ENCODE peak calls at places on chromosomes 12 and 14, in five cellular contexts. G is NCI-H2029 treated with DMSO at 0.1 percent for 48 hours, H is WTC11, B is fibroblast of villous mesenchyme, F is endothelial cell. U is an unnamed sample.
A peak's percentile ranks its signal among the peaks of the same experiment; 100 is the strongest.

GRCh38 chr12:49706351-49707126 is 666 bp downstream of the FMNL3 start:
- DNase-seq in G (no peak), H (peak; percentile 41), B (peak; percentile 50), F (peak; percentile 57), U (no peak)

GRCh38 chr14:78448483-78449094 is 278.4 kb downstream of the NRXN3 start:
- DNase-seq in G (no peak), H (peak; percentile 80), B (peak; percentile 1), F (peak; percentile 73), U (peak; percentile 32)

GRCh38 chr14:104206281-104206904 is 68.0 kb downstream of the KIF26A start:
- DNase-seq in G (no peak), H (no peak), B (no peak), F (no peak), U (no peak)

GRCh38 chr12:13153180-13153579 is 43.3 kb upstream of the EMP1 start:
- DNase-seq in G (no peak), H (no peak), B (no peak), F (no peak), U (no peak)

GRCh38 chr12:6465467-6466183 is 4.9 kb downstream of the VAMP1 start:
- DNase-seq in G (peak; percentile 66), H (peak; percentile 52), B (peak; percentile 78), F (peak; percentile 70), U (peak; percentile 75)

GRCh38 chr14:90760055-90760444 is 56.2 kb downstream of the TTC7B start:
- DNase-seq in G (no peak), H (no peak), B (no peak), F (no peak), U (no peak)

GRCh38 chr14:32933623-32933942 is 5.1 kb upstream of the NPAS3 start:
- DNase-seq in G (no peak), H (peak; percentile 45), B (peak; percentile 18), F (no peak), U (no peak)

GRCh38 chr12:15163001-15163400 is 58.2 kb downstream of the RERG start:
- DNase-seq in G (no peak), H (no peak), B (no peak), F (no peak), U (no peak)

GRCh38 chr14:79544671-79545070 is 666.6 kb downstream of the DIO2 start:
- DNase-seq in G (no peak), H (no peak), B (no peak), F (no peak), U (no peak)

GRCh38 chr12:53328043-53328435 is 6.6 kb upstream of the AAAS start:
- DNase-seq in G (no peak), H (peak; percentile 70), B (no peak), F (peak; percentile 41), U (no peak)

GRCh38 chr12:90543393-90543792 is 411.6 kb downstream of the CCER1 start:
- DNase-seq in G (no peak), H (no peak), B (no peak), F (no peak), U (peak; percentile 2)

GRCh38 chr14:104135121-104135903 is 3.1 kb upstream of the KIF26A start:
- DNase-seq in G (no peak), H (peak; percentile 87), B (no peak), F (peak; percentile 70), U (no peak)

GRCh38 chr14:24982472-24983155 is 67.3 kb downstream of the STXBP6 start:
- DNase-seq in G (peak; percentile 87), H (no peak), B (peak; percentile 98), F (no peak), U (peak; percentile 10)

GRCh38 chr14:86575141-86575540 is 1045.2 kb downstream of the FLRT2 start:
- DNase-seq in G (no peak), H (no peak), B (no peak), F (no peak), U (no peak)

GRCh38 chr14:90607141-90607540 is 209.1 kb downstream of the TTC7B start:
- DNase-seq in G (no peak), H (no peak), B (no peak), F (no peak), U (no peak)

GRCh38 chr12:106758349-106758951 is 16.0 kb upstream of the RIC8B start:
- DNase-seq in G (no peak), H (no peak), B (no peak), F (no peak), U (no peak)

GRCh38 chr12:20808521-20808920 is 2.0 kb upstream of the SLCO1B3 start:
- DNase-seq in G (no peak), H (no peak), B (no peak), F (no peak), U (no peak)

GRCh38 chr12:4355843-4356327 is 23.6 kb downstream of the FGF23 start:
- DNase-seq in G (no peak), H (peak; percentile 95), B (peak; percentile 11), F (peak; percentile 70), U (peak; percentile 47)

GRCh38 chr12:49297695-49298060 is 2.7 kb downstream of the PRPH start:
- DNase-seq in G (no peak), H (no peak), B (no peak), F (no peak), U (no peak)

GRCh38 chr12:113373966-113374365 is 15.6 kb downstream of the PLBD2 start:
- DNase-seq in G (no peak), H (no peak), B (no peak), F (no peak), U (peak; percentile 10)

GRCh38 chr12:41008472-41008871 is 179.6 kb upstream of the PDZRN4 start:
- DNase-seq in G (no peak), H (no peak), B (no peak), F (no peak), U (no peak)

GRCh38 chr12:72901685-72902084 is 629.5 kb downstream of the TRHDE start:
- DNase-seq in G (no peak), H (no peak), B (no peak), F (no peak), U (no peak)

GRCh38 chr14:95204705-95205104 is 47.4 kb upstream of the DICER1 start:
- DNase-seq in G (peak; percentile 32), H (no peak), B (no peak), F (no peak), U (no peak)

GRCh38 chr12:62701492-62701891 is 233.5 kb downstream of the PPM1H start:
- DNase-seq in G (no peak), H (no peak), B (no peak), F (no peak), U (no peak)

GRCh38 chr12:11827096-11827841 is 177.8 kb downstream of the ETV6 start:
- DNase-seq in G (no peak), H (peak; percentile 38), B (peak; percentile 64), F (no peak), U (peak; percentile 29)

GRCh38 chr12:70576341-70577282 is 60.6 kb downstream of the PTPRB start:
- DNase-seq in G (peak; percentile 34), H (no peak), B (peak; percentile 83), F (no peak), U (peak; percentile 81)

GRCh38 chr14:63492391-63492790 is 50.8 kb downstream of the PPP2R5E start:
- DNase-seq in G (no peak), H (no peak), B (peak; percentile 44), F (no peak), U (peak; percentile 94)

GRCh38 chr12:116955382-116956021 is 44.8 kb downstream of the FBXW8 start:
- DNase-seq in G (peak; percentile 31), H (no peak), B (peak; percentile 63), F (no peak), U (peak; percentile 91)

U was measured in epithelial cell of esophagus.